ENCODE peak calls at places on chromosome 16, in seven cellular contexts. One of them, this sample, is unnamed.

GRCh38 chr16:22220714-22221113 is 14.6 kb downstream of the EEF2K start:
- DNase-seq in left ventricle myocardium inferior: peak; percentile 47
- DNase-seq in stomach: peak; percentile 55
- DNase-seq in Karpas-422: no peak
- DNase-seq in brain microvascular endothelial cell: no peak
- DNase-seq in psoas muscle: peak; percentile 88
- DNase-seq in esophagus muscularis mucosa: no peak
- DNase-seq in this sample: no peak

GRCh38 chr16:55543470-55543869 is 23.0 kb upstream of the CAPNS2 start:
- DNase-seq in left ventricle myocardium inferior: no peak
- DNase-seq in stomach: no peak
- DNase-seq in Karpas-422: no peak
- DNase-seq in brain microvascular endothelial cell: no peak
- DNase-seq in psoas muscle: no peak
- DNase-seq in esophagus muscularis mucosa: no peak
- DNase-seq in this sample: no peak

GRCh38 chr16:65908568-65908967 is 457.9 kb upstream of the CDH5 start:
- DNase-seq in left ventricle myocardium inferior: no peak
- DNase-seq in stomach: no peak
- DNase-seq in Karpas-422: no peak
- DNase-seq in brain microvascular endothelial cell: no peak
- DNase-seq in psoas muscle: no peak
- DNase-seq in esophagus muscularis mucosa: peak; percentile 60
- DNase-seq in this sample: no peak

GRCh38 chr16:13312063-13312462 is 410.7 kb downstream of the SHISA9 start:
- DNase-seq in left ventricle myocardium inferior: no peak
- DNase-seq in stomach: no peak
- DNase-seq in Karpas-422: no peak
- DNase-seq in brain microvascular endothelial cell: no peak
- DNase-seq in psoas muscle: no peak
- DNase-seq in esophagus muscularis mucosa: no peak
- DNase-seq in this sample: no peak

GRCh38 chr16:71630808-71631207 is 4.8 kb downstream of the MARVELD3 start:
- DNase-seq in left ventricle myocardium inferior: no peak
- DNase-seq in stomach: no peak
- DNase-seq in Karpas-422: no peak
- DNase-seq in brain microvascular endothelial cell: no peak
- DNase-seq in psoas muscle: no peak
- DNase-seq in esophagus muscularis mucosa: no peak
- DNase-seq in this sample: no peak

GRCh38 chr16:26987631-26988030 is 79.1 kb upstream of the C16orf82 start:
- DNase-seq in left ventricle myocardium inferior: no peak
- DNase-seq in stomach: no peak
- DNase-seq in Karpas-422: no peak
- DNase-seq in brain microvascular endothelial cell: no peak
- DNase-seq in psoas muscle: no peak
- DNase-seq in esophagus muscularis mucosa: no peak
- DNase-seq in this sample: no peak

GRCh38 chr16:51881731-51882130 is 665.2 kb downstream of the TOX3 start:
- DNase-seq in left ventricle myocardium inferior: no peak
- DNase-seq in stomach: no peak
- DNase-seq in Karpas-422: no peak
- DNase-seq in brain microvascular endothelial cell: peak; percentile 97
- DNase-seq in psoas muscle: no peak
- DNase-seq in esophagus muscularis mucosa: no peak
- DNase-seq in this sample: no peak

GRCh38 chr16:67025151-67025550 is 3.8 kb upstream of the CBFB start:
- DNase-seq in left ventricle myocardium inferior: no peak
- DNase-seq in stomach: no peak
- DNase-seq in Karpas-422: no peak
- DNase-seq in brain microvascular endothelial cell: no peak
- DNase-seq in psoas muscle: no peak
- DNase-seq in esophagus muscularis mucosa: no peak
- DNase-seq in this sample: no peak

GRCh38 chr16:19745286-19746018 is 27.4 kb downstream of the IQCK start:
- DNase-seq in left ventricle myocardium inferior: no peak
- DNase-seq in stomach: no peak
- DNase-seq in Karpas-422: no peak
- DNase-seq in brain microvascular endothelial cell: no peak
- DNase-seq in psoas muscle: no peak
- DNase-seq in esophagus muscularis mucosa: no peak
- DNase-seq in this sample: no peak

GRCh38 chr16:83843657-83844056 is 35.9 kb downstream of the HSBP1 start:
- DNase-seq in left ventricle myocardium inferior: no peak
- DNase-seq in stomach: no peak
- DNase-seq in Karpas-422: peak; percentile 79
- DNase-seq in brain microvascular endothelial cell: no peak
- DNase-seq in psoas muscle: no peak
- DNase-seq in esophagus muscularis mucosa: no peak
- DNase-seq in this sample: peak; percentile 16

GRCh38 chr16:60031751-60032150 is 1297.6 kb upstream of the GOT2 start:
- DNase-seq in left ventricle myocardium inferior: no peak
- DNase-seq in stomach: no peak
- DNase-seq in Karpas-422: no peak
- DNase-seq in brain microvascular endothelial cell: no peak
- DNase-seq in psoas muscle: no peak
- DNase-seq in esophagus muscularis mucosa: no peak
- DNase-seq in this sample: no peak

GRCh38 chr16:57341441-57342303 is 16.9 kb upstream of the CCL22 start:
- DNase-seq in left ventricle myocardium inferior: no peak
- DNase-seq in stomach: peak; percentile 77
- DNase-seq in Karpas-422: no peak
- DNase-seq in brain microvascular endothelial cell: peak; percentile 80
- DNase-seq in psoas muscle: no peak
- DNase-seq in esophagus muscularis mucosa: peak; percentile 79
- DNase-seq in this sample: peak; percentile 26

GRCh38 chr16:57185446-57185944 is 344 bp downstream of the PSME3IP1 start:
- DNase-seq in left ventricle myocardium inferior: peak; percentile 40
- DNase-seq in stomach: peak; percentile 53
- DNase-seq in Karpas-422: peak; percentile 60
- DNase-seq in brain microvascular endothelial cell: peak; percentile 47
- DNase-seq in psoas muscle: peak; percentile 45
- DNase-seq in esophagus muscularis mucosa: no peak
- DNase-seq in this sample: peak; percentile 62

GRCh38 chr16:15672514-15673167 is 22.6 kb downstream of the NDE1 start:
- DNase-seq in left ventricle myocardium inferior: peak; percentile 91
- DNase-seq in stomach: peak; percentile 70
- DNase-seq in Karpas-422: no peak
- DNase-seq in brain microvascular endothelial cell: peak; percentile 97
- DNase-seq in psoas muscle: peak; percentile 91
- DNase-seq in esophagus muscularis mucosa: peak; percentile 97
- DNase-seq in this sample: peak; percentile 56

GRCh38 chr16:17836868-17837602 is 366.3 kb upstream of the XYLT1 start:
- DNase-seq in left ventricle myocardium inferior: no peak
- DNase-seq in stomach: no peak
- DNase-seq in Karpas-422: no peak
- DNase-seq in brain microvascular endothelial cell: peak; percentile 98
- DNase-seq in psoas muscle: no peak
- DNase-seq in esophagus muscularis mucosa: no peak
- DNase-seq in this sample: no peak

GRCh38 chr16:56910654-56911539 is 21.0 kb upstream of the HERPUD1 start:
- DNase-seq in left ventricle myocardium inferior: no peak
- DNase-seq in stomach: no peak
- DNase-seq in Karpas-422: no peak
- DNase-seq in brain microvascular endothelial cell: peak; percentile 85
- DNase-seq in psoas muscle: no peak
- DNase-seq in esophagus muscularis mucosa: no peak
- DNase-seq in this sample: no peak

GRCh38 chr16:29984764-29985147 is 10.7 kb downstream of the HIRIP3 start:
- DNase-seq in left ventricle myocardium inferior: no peak
- DNase-seq in stomach: no peak
- DNase-seq in Karpas-422: no peak
- DNase-seq in brain microvascular endothelial cell: no peak
- DNase-seq in psoas muscle: no peak
- DNase-seq in esophagus muscularis mucosa: no peak
- DNase-seq in this sample: no peak

GRCh38 chr16:7482596-7483290 is 150.1 kb downstream of the RBFOX1 start:
- DNase-seq in left ventricle myocardium inferior: no peak
- DNase-seq in stomach: no peak
- DNase-seq in Karpas-422: no peak
- DNase-seq in brain microvascular endothelial cell: no peak
- DNase-seq in psoas muscle: no peak
- DNase-seq in esophagus muscularis mucosa: no peak
- DNase-seq in this sample: no peak

GRCh38 chr16:9371713-9372448 is 280.4 kb downstream of the HAPSTR1 start:
- DNase-seq in left ventricle myocardium inferior: no peak
- DNase-seq in stomach: no peak
- DNase-seq in Karpas-422: no peak
- DNase-seq in brain microvascular endothelial cell: no peak
- DNase-seq in psoas muscle: no peak
- DNase-seq in esophagus muscularis mucosa: no peak
- DNase-seq in this sample: no peak

GRCh38 chr16:86663691-86664517 is 85.6 kb downstream of the FOXL1 start:
- DNase-seq in left ventricle myocardium inferior: no peak
- DNase-seq in stomach: no peak
- DNase-seq in Karpas-422: no peak
- DNase-seq in brain microvascular endothelial cell: peak; percentile 51
- DNase-seq in psoas muscle: no peak
- DNase-seq in esophagus muscularis mucosa: no peak
- DNase-seq in this sample: no peak

GRCh38 chr16:30615358-30616076 is 5.3 kb upstream of the ZNF689 start:
- DNase-seq in left ventricle myocardium inferior: peak; percentile 46
- DNase-seq in stomach: peak; percentile 79
- DNase-seq in Karpas-422: peak; percentile 96
- DNase-seq in brain microvascular endothelial cell: peak; percentile 15
- DNase-seq in psoas muscle: no peak
- DNase-seq in esophagus muscularis mucosa: no peak
- DNase-seq in this sample: peak; percentile 40

GRCh38 chr16:85067431-85067830 is 39.8 kb downstream of the KIAA0513 start:
- DNase-seq in left ventricle myocardium inferior: no peak
- DNase-seq in stomach: no peak
- DNase-seq in Karpas-422: no peak
- DNase-seq in brain microvascular endothelial cell: no peak
- DNase-seq in psoas muscle: no peak
- DNase-seq in esophagus muscularis mucosa: no peak
- DNase-seq in this sample: no peak

GRCh38 chr16:27920391-27920891 is 143.1 kb downstream of the GSG1L start:
- DNase-seq in left ventricle myocardium inferior: no peak
- DNase-seq in stomach: no peak
- DNase-seq in Karpas-422: no peak
- DNase-seq in brain microvascular endothelial cell: no peak
- DNase-seq in psoas muscle: no peak
- DNase-seq in esophagus muscularis mucosa: no peak
- DNase-seq in this sample: no peak

DNA sequence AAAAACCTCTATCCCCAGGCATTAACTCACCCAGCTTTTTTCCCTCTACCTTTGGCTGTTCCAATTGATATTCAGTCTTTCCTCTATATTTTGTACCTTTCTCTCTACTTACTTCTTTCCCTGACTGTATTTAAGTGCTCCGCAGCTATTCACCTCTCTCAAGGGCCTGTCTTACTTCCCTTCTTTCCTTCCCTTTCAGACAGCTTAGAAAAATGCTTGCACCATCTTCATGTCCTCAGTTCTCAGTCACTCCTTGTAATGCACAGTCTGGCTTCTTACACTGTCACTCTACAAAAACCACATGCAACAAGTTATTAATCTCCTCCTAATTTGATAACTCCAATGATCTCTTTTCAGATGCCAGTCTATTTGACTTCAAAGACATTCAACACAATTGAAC is 163.4 kb downstream of the PHKB start:
- DNase-seq in left ventricle myocardium inferior: no peak
- DNase-seq in stomach: no peak
- DNase-seq in Karpas-422: no peak
- DNase-seq in brain microvascular endothelial cell: no peak
- DNase-seq in psoas muscle: no peak
- DNase-seq in esophagus muscularis mucosa: no peak
- DNase-seq in this sample: no peak
- H3K36me3 ChIP-seq in left ventricle myocardium inferior: peaks cover 6% of the 10 kb centered on the region
- H3K36me3 ChIP-seq in stomach: peaks cover 3% of the 10 kb centered on the region
- H3K36me3 ChIP-seq in Karpas-422: no peaks in the 10 kb centered on the region
- H3K36me3 ChIP-seq in brain microvascular endothelial cell: no peaks in the 10 kb centered on the region
- H3K36me3 ChIP-seq in psoas muscle: no peaks in the 10 kb centered on the region
- H3K36me3 ChIP-seq in esophagus muscularis mucosa: no peaks in the 10 kb centered on the region
- H3K36me3 ChIP-seq in this sample: no peaks in the 10 kb centered on the region

DNA sequence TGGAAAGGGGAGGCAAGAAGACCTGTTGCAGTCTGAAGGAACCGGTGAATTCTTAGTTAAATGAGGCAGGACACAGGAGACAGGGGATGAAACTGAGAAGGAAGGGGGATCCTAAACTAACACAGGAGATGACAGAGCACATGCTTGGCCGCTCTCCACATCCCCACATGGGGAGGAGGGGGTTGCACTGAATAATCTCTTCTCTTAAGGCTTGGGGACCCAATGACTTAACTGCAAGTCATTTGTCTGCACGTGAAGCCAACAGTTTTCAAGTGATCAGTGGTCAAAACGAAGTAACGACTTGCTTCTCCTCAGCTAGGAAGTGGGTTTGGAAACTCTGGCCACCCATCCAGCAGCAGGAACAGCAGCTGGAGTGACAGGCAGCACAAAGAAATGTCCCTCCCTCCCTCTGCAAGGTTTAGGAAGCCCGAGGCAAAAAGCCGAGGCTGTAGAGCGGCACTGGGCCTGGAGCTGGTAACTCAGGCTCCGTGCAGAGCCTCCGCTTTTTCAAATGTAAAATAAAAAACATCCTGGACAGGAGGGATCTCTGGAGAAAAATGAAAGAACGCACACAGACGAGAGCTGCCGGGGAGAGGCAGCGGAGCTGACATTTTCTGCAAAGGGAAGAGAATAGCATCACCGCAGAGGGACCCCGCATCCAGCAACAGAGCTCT is 335.1 kb upstream of the ZFHX3 start:
- DNase-seq in left ventricle myocardium inferior: no peak
- DNase-seq in stomach: no peak
- DNase-seq in Karpas-422: no peak
- DNase-seq in brain microvascular endothelial cell: no peak
- DNase-seq in psoas muscle: no peak
- DNase-seq in esophagus muscularis mucosa: no peak
- DNase-seq in this sample: no peak
- H3K27me3 ChIP-seq in left ventricle myocardium inferior: no peaks in the 10 kb centered on the region
- H3K27me3 ChIP-seq in stomach: no peaks in the 10 kb centered on the region
- H3K27me3 ChIP-seq in Karpas-422: no peaks in the 10 kb centered on the region
- H3K27me3 ChIP-seq in brain microvascular endothelial cell: no peaks in the 10 kb centered on the region
- H3K27me3 ChIP-seq in psoas muscle: no peaks in the 10 kb centered on the region
- H3K27me3 ChIP-seq in esophagus muscularis mucosa: no peaks in the 10 kb centered on the region
- H3K27me3 ChIP-seq in this sample: no peaks in the 10 kb centered on the region

DNA sequence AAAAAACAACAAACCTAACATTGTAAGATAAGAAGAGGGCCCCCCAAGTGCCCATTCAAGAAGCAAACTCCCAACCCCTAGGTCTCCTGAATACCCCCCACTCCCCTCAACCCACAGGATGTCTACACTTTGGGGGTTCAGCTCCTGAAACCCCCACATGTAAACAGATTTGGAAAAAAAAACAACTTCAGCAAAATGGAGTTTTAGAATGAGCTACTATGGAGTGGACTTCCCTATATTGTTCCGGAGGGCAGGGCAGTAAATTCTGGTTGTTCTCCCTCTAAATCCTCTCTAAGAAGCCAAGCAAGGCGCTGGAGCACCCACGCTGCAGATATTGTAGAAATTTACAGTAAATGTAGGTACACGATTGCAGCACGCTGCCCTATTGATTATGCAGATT is 8.5 kb upstream of the ZFHX3 start:
- DNase-seq in left ventricle myocardium inferior: no peak
- DNase-seq in stomach: no peak
- DNase-seq in Karpas-422: no peak
- DNase-seq in brain microvascular endothelial cell: no peak
- DNase-seq in psoas muscle: no peak
- DNase-seq in esophagus muscularis mucosa: no peak
- DNase-seq in this sample: no peak
- H3K27ac ChIP-seq in left ventricle myocardium inferior: peak overlapping the region; percentile 97
- H3K27ac ChIP-seq in stomach: peak overlapping the region; percentile 98
- H3K27ac ChIP-seq in Karpas-422: no peak overlapping the region
- H3K27ac ChIP-seq in brain microvascular endothelial cell: peak overlapping the region; percentile 97
- H3K27ac ChIP-seq in psoas muscle: peak overlapping the region; percentile 98
- H3K27ac ChIP-seq in esophagus muscularis mucosa: peak overlapping the region; percentile 96
- H3K27ac ChIP-seq in this sample: peak overlapping the region; percentile 94

GRCh38 chr16:76729525-76729924 is 452.3 kb downstream of the CNTNAP4 start:
- DNase-seq in left ventricle myocardium inferior: no peak
- DNase-seq in stomach: no peak
- DNase-seq in Karpas-422: no peak
- DNase-seq in brain microvascular endothelial cell: no peak
- DNase-seq in psoas muscle: no peak
- DNase-seq in esophagus muscularis mucosa: no peak
- DNase-seq in this sample: no peak
- H3K36me3 ChIP-seq in left ventricle myocardium inferior: no peaks in the 10 kb centered on the region
- H3K36me3 ChIP-seq in stomach: no peaks in the 10 kb centered on the region
- H3K36me3 ChIP-seq in Karpas-422: no peaks in the 10 kb centered on the region
- H3K36me3 ChIP-seq in brain microvascular endothelial cell: no peaks in the 10 kb centered on the region
- H3K36me3 ChIP-seq in psoas muscle: no peaks in the 10 kb centered on the region
- H3K36me3 ChIP-seq in esophagus muscularis mucosa: no peaks in the 10 kb centered on the region
- H3K36me3 ChIP-seq in this sample: no peaks in the 10 kb centered on the region

This sample was measured in body of pancreas.